ENCODE peak calls at places on chromosomes 4 and X, in six cellular contexts. One of them, this sample, is unnamed.

GRCh38 chr4:87540176-87541058 is 11.2 kb upstream of the SPARCL1 start:
- DNase-seq in suprapubic skin: no peak
- DNase-seq in cardiac fibroblast: peak
- DNase-seq in AG04450: peak
- DNase-seq in HCT116: no peak
- DNase-seq in HFF-Myc: no peak
- DNase-seq in this sample: no peak

GRCh38 chrX:8629871-8630270 is 102.1 kb downstream of the ANOS1 start:
- DNase-seq in suprapubic skin: no peak
- DNase-seq in cardiac fibroblast: peak
- DNase-seq in AG04450: no peak
- DNase-seq in HCT116: no peak
- DNase-seq in HFF-Myc: no peak
- DNase-seq in this sample: no peak

GRCh38 chrX:29948653-29949052 is 266.7 kb upstream of the MAGEB2 start:
- DNase-seq in suprapubic skin: no peak
- DNase-seq in cardiac fibroblast: peak
- DNase-seq in AG04450: no peak
- DNase-seq in HCT116: no peak
- DNase-seq in HFF-Myc: no peak
- DNase-seq in this sample: no peak

GRCh38 chr4:84916233-84916632 is 50.3 kb downstream of the WDFY3 start:
- DNase-seq in suprapubic skin: no peak
- DNase-seq in cardiac fibroblast: no peak
- DNase-seq in AG04450: no peak
- DNase-seq in HCT116: no peak
- DNase-seq in HFF-Myc: no peak
- DNase-seq in this sample: no peak

GRCh38 chr4:15612136-15612535 is 43.0 kb downstream of the FBXL5 start:
- DNase-seq in suprapubic skin: no peak
- DNase-seq in cardiac fibroblast: no peak
- DNase-seq in AG04450: no peak
- DNase-seq in HCT116: no peak
- DNase-seq in HFF-Myc: no peak
- DNase-seq in this sample: no peak

GRCh38 chr4:40933272-40934053 is 183.7 kb downstream of the NSUN7 start:
- DNase-seq in suprapubic skin: peak
- DNase-seq in cardiac fibroblast: peak
- DNase-seq in AG04450: peak
- DNase-seq in HCT116: no peak
- DNase-seq in HFF-Myc: no peak
- DNase-seq in this sample: no peak

GRCh38 chr4:168221298-168221697 is 97.3 kb downstream of the DDX60 start:
- DNase-seq in suprapubic skin: no peak
- DNase-seq in cardiac fibroblast: peak
- DNase-seq in AG04450: peak
- DNase-seq in HCT116: no peak
- DNase-seq in HFF-Myc: peak
- DNase-seq in this sample: peak

GRCh38 chr4:39721788-39722187 is 23.9 kb downstream of the UBE2K start:
- DNase-seq in suprapubic skin: no peak
- DNase-seq in cardiac fibroblast: no peak
- DNase-seq in AG04450: no peak
- DNase-seq in HCT116: no peak
- DNase-seq in HFF-Myc: no peak
- DNase-seq in this sample: no peak

GRCh38 chr4:147580396-147580795 is 36.8 kb upstream of the TMEM184C start:
- DNase-seq in suprapubic skin: no peak
- DNase-seq in cardiac fibroblast: no peak
- DNase-seq in AG04450: no peak
- DNase-seq in HCT116: no peak
- DNase-seq in HFF-Myc: no peak
- DNase-seq in this sample: no peak

GRCh38 chrX:110042521-110042920 is 39.6 kb downstream of the TMEM164 start:
- DNase-seq in suprapubic skin: no peak
- DNase-seq in cardiac fibroblast: no peak
- DNase-seq in AG04450: no peak
- DNase-seq in HCT116: no peak
- DNase-seq in HFF-Myc: no peak
- DNase-seq in this sample: no peak

GRCh38 chr4:175273995-175274753 is 356.0 kb downstream of the ADAM29 start:
- DNase-seq in suprapubic skin: no peak
- DNase-seq in cardiac fibroblast: no peak
- DNase-seq in AG04450: no peak
- DNase-seq in HCT116: no peak
- DNase-seq in HFF-Myc: no peak
- DNase-seq in this sample: no peak

GRCh38 chrX:24983931-24984330 is 31.8 kb downstream of the ARX start:
- DNase-seq in suprapubic skin: no peak
- DNase-seq in cardiac fibroblast: no peak
- DNase-seq in AG04450: no peak
- DNase-seq in HCT116: no peak
- DNase-seq in HFF-Myc: no peak
- DNase-seq in this sample: no peak

GRCh38 chr4:37561803-37562207 is 124.4 kb downstream of the RELL1 start:
- DNase-seq in suprapubic skin: no peak
- DNase-seq in cardiac fibroblast: peak
- DNase-seq in AG04450: peak
- DNase-seq in HCT116: no peak
- DNase-seq in HFF-Myc: no peak
- DNase-seq in this sample: no peak

GRCh38 chr4:186570193-186570996 is 15.0 kb upstream of the MTNR1A start:
- DNase-seq in suprapubic skin: no peak
- DNase-seq in cardiac fibroblast: peak
- DNase-seq in AG04450: peak
- DNase-seq in HCT116: no peak
- DNase-seq in HFF-Myc: no peak
- DNase-seq in this sample: peak

GRCh38 chr4:74932010-74932409 is 906 bp upstream of the PARM1 start:
- DNase-seq in suprapubic skin: no peak
- DNase-seq in cardiac fibroblast: no peak
- DNase-seq in AG04450: no peak
- DNase-seq in HCT116: no peak
- DNase-seq in HFF-Myc: no peak
- DNase-seq in this sample: no peak

GRCh38 chr4:19930742-19931141 is 321.0 kb upstream of the SLIT2 start:
- DNase-seq in suprapubic skin: no peak
- DNase-seq in cardiac fibroblast: no peak
- DNase-seq in AG04450: no peak
- DNase-seq in HCT116: no peak
- DNase-seq in HFF-Myc: no peak
- DNase-seq in this sample: no peak

GRCh38 chr4:8818063-8818881 is 53.4 kb downstream of the HMX1 start:
- DNase-seq in suprapubic skin: peak
- DNase-seq in cardiac fibroblast: no peak
- DNase-seq in AG04450: no peak
- DNase-seq in HCT116: no peak
- DNase-seq in HFF-Myc: no peak
- DNase-seq in this sample: no peak

GRCh38 chr4:19254476-19254875 is 997.2 kb upstream of the SLIT2 start:
- DNase-seq in suprapubic skin: no peak
- DNase-seq in cardiac fibroblast: peak
- DNase-seq in AG04450: no peak
- DNase-seq in HCT116: no peak
- DNase-seq in HFF-Myc: peak
- DNase-seq in this sample: no peak

GRCh38 chr4:124685851-124686250 is 26.7 kb downstream of the ANKRD50 start:
- DNase-seq in suprapubic skin: no peak
- DNase-seq in cardiac fibroblast: peak
- DNase-seq in AG04450: no peak
- DNase-seq in HCT116: no peak
- DNase-seq in HFF-Myc: no peak
- DNase-seq in this sample: no peak

GRCh38 chr4:156169011-156169410 is 215.3 kb upstream of the CTSO start:
- DNase-seq in suprapubic skin: no peak
- DNase-seq in cardiac fibroblast: peak
- DNase-seq in AG04450: peak
- DNase-seq in HCT116: peak
- DNase-seq in HFF-Myc: peak
- DNase-seq in this sample: peak

GRCh38 chr4:15396157-15396800 is 31.6 kb upstream of the C1QTNF7 start:
- DNase-seq in suprapubic skin: no peak
- DNase-seq in cardiac fibroblast: peak
- DNase-seq in AG04450: no peak
- DNase-seq in HCT116: peak
- DNase-seq in HFF-Myc: no peak
- DNase-seq in this sample: no peak

GRCh38 chrX:49876750-49877149 is 2.5 kb upstream of the USP27X start:
- DNase-seq in suprapubic skin: no peak
- DNase-seq in cardiac fibroblast: peak
- DNase-seq in AG04450: no peak
- DNase-seq in HCT116: peak
- DNase-seq in HFF-Myc: no peak
- DNase-seq in this sample: no peak

GRCh38 chrX:7515681-7516413 is 327.1 kb upstream of the VCX start:
- DNase-seq in suprapubic skin: no peak
- DNase-seq in cardiac fibroblast: no peak
- DNase-seq in AG04450: no peak
- DNase-seq in HCT116: no peak
- DNase-seq in HFF-Myc: no peak
- DNase-seq in this sample: no peak

GRCh38 chr4:8110071-8110986 is 48.3 kb downstream of the ABLIM2 start:
- DNase-seq in suprapubic skin: no peak
- DNase-seq in cardiac fibroblast: peak
- DNase-seq in AG04450: no peak
- DNase-seq in HCT116: no peak
- DNase-seq in HFF-Myc: no peak
- DNase-seq in this sample: no peak

GRCh38 chrX:133838761-133839676 is 146.4 kb downstream of the GPC3 start:
- DNase-seq in suprapubic skin: no peak
- DNase-seq in cardiac fibroblast: peak
- DNase-seq in AG04450: no peak
- DNase-seq in HCT116: peak
- DNase-seq in HFF-Myc: peak
- DNase-seq in this sample: no peak

GRCh38 chr4:73589261-73589847 is 30.9 kb downstream of the RASSF6 start:
- DNase-seq in suprapubic skin: no peak
- DNase-seq in cardiac fibroblast: peak
- DNase-seq in AG04450: peak
- DNase-seq in HCT116: no peak
- DNase-seq in HFF-Myc: peak
- DNase-seq in this sample: no peak

GRCh38 chr4:106529348-106530033 is 160.9 kb upstream of the GIMD1 start:
- DNase-seq in suprapubic skin: no peak
- DNase-seq in cardiac fibroblast: no peak
- DNase-seq in AG04450: no peak
- DNase-seq in HCT116: peak
- DNase-seq in HFF-Myc: no peak
- DNase-seq in this sample: no peak

GRCh38 chrX:19625612-19626011 is 110.3 kb upstream of the MAP3K15 start:
- DNase-seq in suprapubic skin: no peak
- DNase-seq in cardiac fibroblast: no peak
- DNase-seq in AG04450: no peak
- DNase-seq in HCT116: no peak
- DNase-seq in HFF-Myc: no peak
- DNase-seq in this sample: no peak

GRCh38 chr4:150578745-150579470 is 3.0 kb upstream of the MAB21L2 start:
- DNase-seq in suprapubic skin: no peak
- DNase-seq in cardiac fibroblast: peak
- DNase-seq in AG04450: no peak
- DNase-seq in HCT116: no peak
- DNase-seq in HFF-Myc: no peak
- DNase-seq in this sample: no peak
- H3K4me3 ChIP-seq in suprapubic skin: peak
- H3K4me3 ChIP-seq in cardiac fibroblast: no peak
- H3K4me3 ChIP-seq in AG04450: peak
- H3K4me3 ChIP-seq in HCT116: no peak
- H3K4me3 ChIP-seq in HFF-Myc: peak
- H3K4me3 ChIP-seq in this sample: no peak

DNA sequence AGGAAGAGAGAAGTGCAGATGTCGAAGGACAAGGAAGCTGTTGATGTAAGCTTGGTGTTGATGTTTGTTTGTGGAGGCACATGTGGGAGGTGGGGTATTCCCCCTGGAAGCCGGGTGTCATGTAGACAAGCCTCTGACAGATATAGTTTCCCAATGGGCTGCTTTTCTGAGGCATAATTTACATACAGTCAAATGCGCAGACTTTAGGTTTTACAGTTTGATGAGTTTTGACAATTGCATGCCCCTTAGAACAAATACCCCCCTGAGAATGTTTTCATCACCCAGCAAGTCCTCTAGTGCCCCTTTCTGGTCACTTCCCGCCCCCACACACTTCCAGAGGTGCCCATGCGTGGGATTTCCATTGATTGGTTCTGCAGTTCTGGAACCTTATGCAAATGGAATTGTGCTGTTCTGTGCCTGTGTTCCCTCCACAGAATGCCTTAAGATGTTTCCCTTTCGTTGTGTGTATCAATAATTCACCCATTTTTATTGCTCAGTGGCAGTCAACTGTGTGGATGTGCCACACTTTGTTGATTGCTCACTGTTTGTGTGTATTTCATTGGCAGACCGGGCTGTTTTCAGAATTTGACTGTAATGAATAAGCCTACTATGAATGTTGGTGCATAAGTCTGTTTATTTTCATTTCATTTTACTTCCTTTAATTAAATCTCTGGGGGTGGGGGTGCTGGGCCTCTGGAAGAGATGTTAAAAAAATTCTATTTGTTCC is 8.5 kb downstream of the EVC start:
- DNase-seq in suprapubic skin: no peak
- DNase-seq in cardiac fibroblast: no peak
- DNase-seq in AG04450: no peak
- DNase-seq in HCT116: no peak
- DNase-seq in HFF-Myc: no peak
- DNase-seq in this sample: no peak
- TF ChIP-seq CTCF in suprapubic skin: no peak
- TF ChIP-seq CTCF in cardiac fibroblast: no peak
- TF ChIP-seq CTCF in AG04450: no peak
- TF ChIP-seq CTCF in HCT116: no peak
- TF ChIP-seq CTCF in HFF-Myc: no peak
- TF ChIP-seq CTCF in this sample: no peak

GRCh38 chr4:182245041-182245440 is 1.8 kb downstream of the TENM3 start:
- DNase-seq in suprapubic skin: no peak
- DNase-seq in cardiac fibroblast: no peak
- DNase-seq in AG04450: no peak
- DNase-seq in HCT116: no peak
- DNase-seq in HFF-Myc: no peak
- DNase-seq in this sample: no peak

GRCh38 chr4:182248295-182248694 is 5.1 kb downstream of the TENM3 start:
- DNase-seq in suprapubic skin: no peak
- DNase-seq in cardiac fibroblast: no peak
- DNase-seq in AG04450: no peak
- DNase-seq in HCT116: no peak
- DNase-seq in HFF-Myc: no peak
- DNase-seq in this sample: no peak

GRCh38 chr4:182242793-182243192 is 409 bp upstream of the TENM3 start:
- DNase-seq in suprapubic skin: no peak
- DNase-seq in cardiac fibroblast: peak
- DNase-seq in AG04450: no peak
- DNase-seq in HCT116: no peak
- DNase-seq in HFF-Myc: no peak
- DNase-seq in this sample: no peak

GRCh38 chr4:182246401-182247205 is 3.4 kb downstream of the TENM3 start:
- DNase-seq in suprapubic skin: no peak
- DNase-seq in cardiac fibroblast: peak
- DNase-seq in AG04450: no peak
- DNase-seq in HCT116: no peak
- DNase-seq in HFF-Myc: no peak
- DNase-seq in this sample: no peak

GRCh38 chr4:182245541-182246245 is 2.5 kb downstream of the TENM3 start:
- DNase-seq in suprapubic skin: no peak
- DNase-seq in cardiac fibroblast: peak
- DNase-seq in AG04450: no peak
- DNase-seq in HCT116: no peak
- DNase-seq in HFF-Myc: no peak
- DNase-seq in this sample: peak
- H3K4me3 ChIP-seq in suprapubic skin: peak
- H3K4me3 ChIP-seq in cardiac fibroblast: no peak
- H3K4me3 ChIP-seq in AG04450: no peak
- H3K4me3 ChIP-seq in HCT116: no peak
- H3K4me3 ChIP-seq in HFF-Myc: no peak
- H3K4me3 ChIP-seq in this sample: no peak

GRCh38 chr4:159227984-159228383 is 125.1 kb downstream of the RAPGEF2 start:
- DNase-seq in suprapubic skin: peak
- DNase-seq in cardiac fibroblast: peak
- DNase-seq in AG04450: peak
- DNase-seq in HCT116: peak
- DNase-seq in HFF-Myc: peak
- DNase-seq in this sample: peak
- TF ChIP-seq CTCF in suprapubic skin: no peak
- TF ChIP-seq CTCF in cardiac fibroblast: peak
- TF ChIP-seq CTCF in AG04450: peak
- TF ChIP-seq CTCF in HCT116: no peak
- TF ChIP-seq CTCF in HFF-Myc: no peak
- TF ChIP-seq CTCF in this sample: peak